ENCODE peak calls at places on chromosomes 5 and 9, in nine cellular contexts. One of them, this sample, is unnamed.

GRCh38 chr5:38382898-38383297 is 124.5 kb downstream of the EGFLAM start:
- DNase-seq in stimulated activated naive CD8-positive, alpha-beta T cell treated with anti-CD3 and anti-CD28 coated beads, Interleukin-15, amount 100 ng/mL, for 72 hours: peak; percentile 49
- DNase-seq in NCI-H1417: peak; percentile 92
- DNase-seq in aorta: peak; percentile 64
- DNase-seq in stimulated activated effector memory CD8-positive, alpha-beta T cell treated with anti-CD3 and anti-CD28 coated beads, Interleukin-12 subunit alpha, Interleukin-12 subunit beta, amount 100 ng/mL, for 72 hours: peak; percentile 62
- DNase-seq in effector CD4-positive, alpha-beta T cell: no peak
- DNase-seq in M059J: peak; percentile 75
- DNase-seq in adipocyte: peak; percentile 88
- DNase-seq in stimulated activated CD4-positive, alpha-beta T cell treated with anti-CD3 and anti-CD28 coated beads, Interleukin-12 subunit alpha, Interleukin-12 subunit beta, amount 100 ng/mL, for 4 hours: peak; percentile 25
- DNase-seq in this sample: no peak

GRCh38 chr5:74382864-74383618 is 257.5 kb downstream of the ENC1 start:
- DNase-seq in stimulated activated naive CD8-positive, alpha-beta T cell treated with anti-CD3 and anti-CD28 coated beads, Interleukin-15, amount 100 ng/mL, for 72 hours: no peak
- DNase-seq in NCI-H1417: peak; percentile 9
- DNase-seq in aorta: peak; percentile 65
- DNase-seq in stimulated activated effector memory CD8-positive, alpha-beta T cell treated with anti-CD3 and anti-CD28 coated beads, Interleukin-12 subunit alpha, Interleukin-12 subunit beta, amount 100 ng/mL, for 72 hours: no peak
- DNase-seq in effector CD4-positive, alpha-beta T cell: no peak
- DNase-seq in M059J: peak; percentile 90
- DNase-seq in adipocyte: peak; percentile 78
- DNase-seq in stimulated activated CD4-positive, alpha-beta T cell treated with anti-CD3 and anti-CD28 coated beads, Interleukin-12 subunit alpha, Interleukin-12 subunit beta, amount 100 ng/mL, for 4 hours: no peak
- DNase-seq in this sample: no peak

GRCh38 chr9:127884427-127884911 is 7.0 kb upstream of the AK1 start:
- DNase-seq in stimulated activated naive CD8-positive, alpha-beta T cell treated with anti-CD3 and anti-CD28 coated beads, Interleukin-15, amount 100 ng/mL, for 72 hours: no peak
- DNase-seq in NCI-H1417: peak; percentile 55
- DNase-seq in aorta: peak; percentile 76
- DNase-seq in stimulated activated effector memory CD8-positive, alpha-beta T cell treated with anti-CD3 and anti-CD28 coated beads, Interleukin-12 subunit alpha, Interleukin-12 subunit beta, amount 100 ng/mL, for 72 hours: no peak
- DNase-seq in effector CD4-positive, alpha-beta T cell: no peak
- DNase-seq in M059J: peak; percentile 66
- DNase-seq in adipocyte: no peak
- DNase-seq in stimulated activated CD4-positive, alpha-beta T cell treated with anti-CD3 and anti-CD28 coated beads, Interleukin-12 subunit alpha, Interleukin-12 subunit beta, amount 100 ng/mL, for 4 hours: no peak
- DNase-seq in this sample: no peak

GRCh38 chr5:89313804-89314588 is 431.0 kb upstream of the MEF2C start:
- DNase-seq in stimulated activated naive CD8-positive, alpha-beta T cell treated with anti-CD3 and anti-CD28 coated beads, Interleukin-15, amount 100 ng/mL, for 72 hours: peak; percentile 28
- DNase-seq in NCI-H1417: peak; percentile 14
- DNase-seq in aorta: no peak
- DNase-seq in stimulated activated effector memory CD8-positive, alpha-beta T cell treated with anti-CD3 and anti-CD28 coated beads, Interleukin-12 subunit alpha, Interleukin-12 subunit beta, amount 100 ng/mL, for 72 hours: no peak
- DNase-seq in effector CD4-positive, alpha-beta T cell: no peak
- DNase-seq in M059J: peak; percentile 89
- DNase-seq in adipocyte: peak; percentile 74
- DNase-seq in stimulated activated CD4-positive, alpha-beta T cell treated with anti-CD3 and anti-CD28 coated beads, Interleukin-12 subunit alpha, Interleukin-12 subunit beta, amount 100 ng/mL, for 4 hours: no peak
- DNase-seq in this sample: no peak

GRCh38 chr5:140106101-140106500 is 7.8 kb upstream of the PURA start:
- DNase-seq in stimulated activated naive CD8-positive, alpha-beta T cell treated with anti-CD3 and anti-CD28 coated beads, Interleukin-15, amount 100 ng/mL, for 72 hours: no peak
- DNase-seq in NCI-H1417: peak; percentile 15
- DNase-seq in aorta: no peak
- DNase-seq in stimulated activated effector memory CD8-positive, alpha-beta T cell treated with anti-CD3 and anti-CD28 coated beads, Interleukin-12 subunit alpha, Interleukin-12 subunit beta, amount 100 ng/mL, for 72 hours: no peak
- DNase-seq in effector CD4-positive, alpha-beta T cell: no peak
- DNase-seq in M059J: no peak
- DNase-seq in adipocyte: no peak
- DNase-seq in stimulated activated CD4-positive, alpha-beta T cell treated with anti-CD3 and anti-CD28 coated beads, Interleukin-12 subunit alpha, Interleukin-12 subunit beta, amount 100 ng/mL, for 4 hours: no peak
- DNase-seq in this sample: no peak

GRCh38 chr5:17398439-17398838 is 99.6 kb upstream of the TAF11L2 start:
- DNase-seq in stimulated activated naive CD8-positive, alpha-beta T cell treated with anti-CD3 and anti-CD28 coated beads, Interleukin-15, amount 100 ng/mL, for 72 hours: no peak
- DNase-seq in NCI-H1417: no peak
- DNase-seq in aorta: no peak
- DNase-seq in stimulated activated effector memory CD8-positive, alpha-beta T cell treated with anti-CD3 and anti-CD28 coated beads, Interleukin-12 subunit alpha, Interleukin-12 subunit beta, amount 100 ng/mL, for 72 hours: no peak
- DNase-seq in effector CD4-positive, alpha-beta T cell: no peak
- DNase-seq in M059J: peak; percentile 97
- DNase-seq in adipocyte: peak; percentile 71
- DNase-seq in stimulated activated CD4-positive, alpha-beta T cell treated with anti-CD3 and anti-CD28 coated beads, Interleukin-12 subunit alpha, Interleukin-12 subunit beta, amount 100 ng/mL, for 4 hours: no peak
- DNase-seq in this sample: no peak

GRCh38 chr9:21070171-21070571 is 7.6 kb downstream of the IFNB1 start:
- DNase-seq in stimulated activated naive CD8-positive, alpha-beta T cell treated with anti-CD3 and anti-CD28 coated beads, Interleukin-15, amount 100 ng/mL, for 72 hours: no peak
- DNase-seq in NCI-H1417: no peak
- DNase-seq in aorta: peak; percentile 61
- DNase-seq in stimulated activated effector memory CD8-positive, alpha-beta T cell treated with anti-CD3 and anti-CD28 coated beads, Interleukin-12 subunit alpha, Interleukin-12 subunit beta, amount 100 ng/mL, for 72 hours: no peak
- DNase-seq in effector CD4-positive, alpha-beta T cell: no peak
- DNase-seq in M059J: peak; percentile 94
- DNase-seq in adipocyte: peak; percentile 94
- DNase-seq in stimulated activated CD4-positive, alpha-beta T cell treated with anti-CD3 and anti-CD28 coated beads, Interleukin-12 subunit alpha, Interleukin-12 subunit beta, amount 100 ng/mL, for 4 hours: no peak
- DNase-seq in this sample: no peak

GRCh38 chr9:98248737-98249474 is 6.5 kb downstream of the TBC1D2 start:
- DNase-seq in stimulated activated naive CD8-positive, alpha-beta T cell treated with anti-CD3 and anti-CD28 coated beads, Interleukin-15, amount 100 ng/mL, for 72 hours: no peak
- DNase-seq in NCI-H1417: no peak
- DNase-seq in aorta: peak; percentile 90
- DNase-seq in stimulated activated effector memory CD8-positive, alpha-beta T cell treated with anti-CD3 and anti-CD28 coated beads, Interleukin-12 subunit alpha, Interleukin-12 subunit beta, amount 100 ng/mL, for 72 hours: no peak
- DNase-seq in effector CD4-positive, alpha-beta T cell: no peak
- DNase-seq in M059J: peak; percentile 96
- DNase-seq in adipocyte: peak; percentile 71
- DNase-seq in stimulated activated CD4-positive, alpha-beta T cell treated with anti-CD3 and anti-CD28 coated beads, Interleukin-12 subunit alpha, Interleukin-12 subunit beta, amount 100 ng/mL, for 4 hours: peak; percentile 6
- DNase-seq in this sample: no peak

GRCh38 chr9:81879501-81879916 is 48.7 kb upstream of the SPATA31D4 start:
- DNase-seq in stimulated activated naive CD8-positive, alpha-beta T cell treated with anti-CD3 and anti-CD28 coated beads, Interleukin-15, amount 100 ng/mL, for 72 hours: no peak
- DNase-seq in NCI-H1417: peak; percentile 15
- DNase-seq in aorta: no peak
- DNase-seq in stimulated activated effector memory CD8-positive, alpha-beta T cell treated with anti-CD3 and anti-CD28 coated beads, Interleukin-12 subunit alpha, Interleukin-12 subunit beta, amount 100 ng/mL, for 72 hours: no peak
- DNase-seq in effector CD4-positive, alpha-beta T cell: no peak
- DNase-seq in M059J: no peak
- DNase-seq in adipocyte: no peak
- DNase-seq in stimulated activated CD4-positive, alpha-beta T cell treated with anti-CD3 and anti-CD28 coated beads, Interleukin-12 subunit alpha, Interleukin-12 subunit beta, amount 100 ng/mL, for 4 hours: no peak
- DNase-seq in this sample: no peak

GRCh38 chr5:116438979-116439554 is 135.6 kb downstream of the SEMA6A start:
- DNase-seq in stimulated activated naive CD8-positive, alpha-beta T cell treated with anti-CD3 and anti-CD28 coated beads, Interleukin-15, amount 100 ng/mL, for 72 hours: no peak
- DNase-seq in NCI-H1417: no peak
- DNase-seq in aorta: no peak
- DNase-seq in stimulated activated effector memory CD8-positive, alpha-beta T cell treated with anti-CD3 and anti-CD28 coated beads, Interleukin-12 subunit alpha, Interleukin-12 subunit beta, amount 100 ng/mL, for 72 hours: no peak
- DNase-seq in effector CD4-positive, alpha-beta T cell: no peak
- DNase-seq in M059J: no peak
- DNase-seq in adipocyte: no peak
- DNase-seq in stimulated activated CD4-positive, alpha-beta T cell treated with anti-CD3 and anti-CD28 coated beads, Interleukin-12 subunit alpha, Interleukin-12 subunit beta, amount 100 ng/mL, for 4 hours: no peak
- DNase-seq in this sample: no peak

GRCh38 chr5:167573274-167574127 is 717.9 kb upstream of the WWC1 start:
- DNase-seq in stimulated activated naive CD8-positive, alpha-beta T cell treated with anti-CD3 and anti-CD28 coated beads, Interleukin-15, amount 100 ng/mL, for 72 hours: no peak
- DNase-seq in NCI-H1417: peak; percentile 79
- DNase-seq in aorta: no peak
- DNase-seq in stimulated activated effector memory CD8-positive, alpha-beta T cell treated with anti-CD3 and anti-CD28 coated beads, Interleukin-12 subunit alpha, Interleukin-12 subunit beta, amount 100 ng/mL, for 72 hours: no peak
- DNase-seq in effector CD4-positive, alpha-beta T cell: no peak
- DNase-seq in M059J: peak; percentile 78
- DNase-seq in adipocyte: peak; percentile 55
- DNase-seq in stimulated activated CD4-positive, alpha-beta T cell treated with anti-CD3 and anti-CD28 coated beads, Interleukin-12 subunit alpha, Interleukin-12 subunit beta, amount 100 ng/mL, for 4 hours: no peak
- DNase-seq in this sample: no peak

GRCh38 chr5:157855404-157855994 is 3.4 kb downstream of the CLINT1 start:
- DNase-seq in stimulated activated naive CD8-positive, alpha-beta T cell treated with anti-CD3 and anti-CD28 coated beads, Interleukin-15, amount 100 ng/mL, for 72 hours: no peak
- DNase-seq in NCI-H1417: peak; percentile 42
- DNase-seq in aorta: peak; percentile 63
- DNase-seq in stimulated activated effector memory CD8-positive, alpha-beta T cell treated with anti-CD3 and anti-CD28 coated beads, Interleukin-12 subunit alpha, Interleukin-12 subunit beta, amount 100 ng/mL, for 72 hours: no peak
- DNase-seq in effector CD4-positive, alpha-beta T cell: no peak
- DNase-seq in M059J: peak; percentile 51
- DNase-seq in adipocyte: peak; percentile 81
- DNase-seq in stimulated activated CD4-positive, alpha-beta T cell treated with anti-CD3 and anti-CD28 coated beads, Interleukin-12 subunit alpha, Interleukin-12 subunit beta, amount 100 ng/mL, for 4 hours: no peak
- DNase-seq in this sample: no peak

GRCh38 chr5:93090698-93091097 is 490.3 kb downstream of the NR2F1-AS1 start:
- DNase-seq in stimulated activated naive CD8-positive, alpha-beta T cell treated with anti-CD3 and anti-CD28 coated beads, Interleukin-15, amount 100 ng/mL, for 72 hours: no peak
- DNase-seq in NCI-H1417: no peak
- DNase-seq in aorta: no peak
- DNase-seq in stimulated activated effector memory CD8-positive, alpha-beta T cell treated with anti-CD3 and anti-CD28 coated beads, Interleukin-12 subunit alpha, Interleukin-12 subunit beta, amount 100 ng/mL, for 72 hours: no peak
- DNase-seq in effector CD4-positive, alpha-beta T cell: no peak
- DNase-seq in M059J: no peak
- DNase-seq in adipocyte: no peak
- DNase-seq in stimulated activated CD4-positive, alpha-beta T cell treated with anti-CD3 and anti-CD28 coated beads, Interleukin-12 subunit alpha, Interleukin-12 subunit beta, amount 100 ng/mL, for 4 hours: no peak
- DNase-seq in this sample: no peak

GRCh38 chr9:6133346-6134063 is 82.1 kb upstream of the IL33 start:
- DNase-seq in stimulated activated naive CD8-positive, alpha-beta T cell treated with anti-CD3 and anti-CD28 coated beads, Interleukin-15, amount 100 ng/mL, for 72 hours: no peak
- DNase-seq in NCI-H1417: no peak
- DNase-seq in aorta: no peak
- DNase-seq in stimulated activated effector memory CD8-positive, alpha-beta T cell treated with anti-CD3 and anti-CD28 coated beads, Interleukin-12 subunit alpha, Interleukin-12 subunit beta, amount 100 ng/mL, for 72 hours: no peak
- DNase-seq in effector CD4-positive, alpha-beta T cell: no peak
- DNase-seq in M059J: peak; percentile 83
- DNase-seq in adipocyte: no peak
- DNase-seq in stimulated activated CD4-positive, alpha-beta T cell treated with anti-CD3 and anti-CD28 coated beads, Interleukin-12 subunit alpha, Interleukin-12 subunit beta, amount 100 ng/mL, for 4 hours: no peak
- DNase-seq in this sample: no peak

GRCh38 chr5:157303667-157304327 is 37.9 kb downstream of the CYFIP2 start:
- DNase-seq in stimulated activated naive CD8-positive, alpha-beta T cell treated with anti-CD3 and anti-CD28 coated beads, Interleukin-15, amount 100 ng/mL, for 72 hours: no peak
- DNase-seq in NCI-H1417: no peak
- DNase-seq in aorta: no peak
- DNase-seq in stimulated activated effector memory CD8-positive, alpha-beta T cell treated with anti-CD3 and anti-CD28 coated beads, Interleukin-12 subunit alpha, Interleukin-12 subunit beta, amount 100 ng/mL, for 72 hours: no peak
- DNase-seq in effector CD4-positive, alpha-beta T cell: peak; percentile 27
- DNase-seq in M059J: no peak
- DNase-seq in adipocyte: no peak
- DNase-seq in stimulated activated CD4-positive, alpha-beta T cell treated with anti-CD3 and anti-CD28 coated beads, Interleukin-12 subunit alpha, Interleukin-12 subunit beta, amount 100 ng/mL, for 4 hours: no peak
- DNase-seq in this sample: no peak